ENCODE peak calls at places on chromosomes 3 and 15, in nine cellular contexts. S, F, C, W, A, P, J, H and B are unnamed samples.

GRCh38 chr3:101561630-101562328 is at the start of gene TRMT10C:
- DNase-seq in S (peak), F (peak), C (peak), A (peak), P (peak), H (peak), W (peak), J (peak), B (peak)

GRCh38 chr3:53489401-53490130 is 4.8 kb upstream of the CACNA1D start:
- DNase-seq in H (no peak), C (no peak), A (no peak), P (no peak), W (no peak), J (no peak), F (no peak), S (no peak), B (no peak)

GRCh38 chr3:196969001-196969659 is 497 bp upstream of the PIGZ start:
- DNase-seq in J (no peak), P (no peak), C (peak), H (peak), F (peak), A (no peak), W (no peak), S (peak), B (no peak)

GRCh38 chr3:141331370-141332318 is 36.7 kb upstream of the ZBTB38 start:
- DNase-seq in P (peak), W (no peak), S (no peak), C (peak), F (peak), A (no peak), H (peak), J (no peak), B (no peak)

GRCh38 chr15:41417418-41417811 is 520 bp downstream of the RTF1 start:
- DNase-seq in F (peak), H (peak), S (no peak), A (no peak), J (no peak), W (no peak), C (peak), P (no peak), B (no peak)

GRCh38 chr3:134486577-134487041 is 752 bp downstream of the CEP63 start:
- DNase-seq in H (peak), F (no peak), J (no peak), W (no peak), C (no peak), P (no peak), A (no peak), S (no peak), B (no peak)

GRCh38 chr15:66770518-66771350 is 68.7 kb downstream of the SMAD6 start:
- DNase-seq in A (no peak), J (no peak), H (no peak), P (no peak), S (no peak), W (no peak), F (no peak), C (no peak), B (no peak)

GRCh38 chr3:39401983-39402382 is 4.5 kb upstream of the RPSA start:
- DNase-seq in A (no peak), P (no peak), C (no peak), S (no peak), H (no peak), F (no peak), W (no peak), J (no peak), B (no peak)

GRCh38 chr15:52699457-52699856 is 20.3 kb upstream of the ATOSA start:
- DNase-seq in F (peak), P (no peak), J (no peak), S (no peak), A (no peak), W (no peak), H (no peak), C (no peak), B (no peak)

GRCh38 chr3:72137865-72138861 is 353.2 kb upstream of the PROK2 start:
- DNase-seq in S (no peak), H (peak), F (peak), P (no peak), W (no peak), A (no peak), J (no peak), C (peak), B (no peak)

GRCh38 chr3:152574461-152575079 is 260.4 kb upstream of the P2RY1 start:
- DNase-seq in A (no peak), F (peak), J (no peak), C (peak), W (peak), H (peak), P (peak), S (no peak), B (peak)

GRCh38 chr15:83206971-83207621 is 527 bp downstream of the HDGFL3 start:
- DNase-seq in W (no peak), F (peak), C (peak), J (peak), P (no peak), S (no peak), H (peak), A (no peak), B (no peak)

GRCh38 chr3:49462222-49462621 is 7.8 kb upstream of the DAG1 start:
- DNase-seq in C (no peak), A (no peak), S (no peak), J (no peak), P (no peak), H (no peak), W (no peak), F (peak), B (no peak)

GRCh38 chr15:34795267-34796081 is at the start of gene ACTC1:
- DNase-seq in H (no peak), S (no peak), P (peak), J (peak), C (peak), A (no peak), W (no peak), F (peak), B (no peak)

GRCh38 chr15:49088996-49089395 is 42.8 kb upstream of the SECISBP2L start:
- DNase-seq in A (no peak), S (no peak), H (no peak), J (no peak), P (no peak), C (no peak), W (no peak), F (no peak), B (no peak)

GRCh38 chr3:30228302-30228631 is 378.1 kb upstream of the TGFBR2 start:
- DNase-seq in A (no peak), P (no peak), S (no peak), W (no peak), J (no peak), F (no peak), H (no peak), C (no peak), B (no peak)

GRCh38 chr3:30435950-30436349 is 170.5 kb upstream of the TGFBR2 start:
- DNase-seq in A (no peak), S (no peak), W (no peak), C (no peak), P (no peak), F (no peak), H (peak), J (no peak), B (no peak)

GRCh38 chr3:34016925-34017592 is 218.6 kb downstream of the PDCD6IP start:
- DNase-seq in A (no peak), W (no peak), C (no peak), S (peak), J (no peak), F (peak), H (peak), P (no peak), B (no peak)